ENCODE peak calls at places on chromosome 17, in six cellular contexts. One of them, this sample, is unnamed.

GRCh38 chr17:13323990-13324389 is 277.7 kb downstream of the HS3ST3A1 start:
- DNase-seq in NCI-H774: no peak
- DNase-seq in anterior cingulate cortex: no peak
- DNase-seq in GM03348: peak
- DNase-seq in RPMI7951: no peak
- DNase-seq in AG20443: no peak
- DNase-seq in this sample: no peak

GRCh38 chr17:13425390-13425789 is 176.3 kb downstream of the HS3ST3A1 start:
- DNase-seq in anterior cingulate cortex: no peak
- DNase-seq in GM03348: no peak
- DNase-seq in NCI-H774: no peak
- DNase-seq in AG20443: no peak
- DNase-seq in RPMI7951: no peak
- DNase-seq in this sample: no peak

GRCh38 chr17:1298616-1299015 is 19.2 kb downstream of the TRARG1 start:
- DNase-seq in NCI-H774: no peak
- DNase-seq in anterior cingulate cortex: no peak
- DNase-seq in AG20443: peak
- DNase-seq in GM03348: peak
- DNase-seq in RPMI7951: no peak
- DNase-seq in this sample: no peak

GRCh38 chr17:76707985-76708807 is 2.6 kb downstream of the MXRA7 start:
- DNase-seq in AG20443: no peak
- DNase-seq in NCI-H774: no peak
- DNase-seq in GM03348: no peak
- DNase-seq in anterior cingulate cortex: no peak
- DNase-seq in RPMI7951: no peak
- DNase-seq in this sample: peak

GRCh38 chr17:50042211-50042610 is 13.7 kb upstream of the ITGA3 start:
- DNase-seq in RPMI7951: no peak
- DNase-seq in anterior cingulate cortex: no peak
- DNase-seq in NCI-H774: no peak
- DNase-seq in AG20443: no peak
- DNase-seq in GM03348: no peak
- DNase-seq in this sample: no peak

GRCh38 chr17:15900871-15901270 is 44.1 kb upstream of the ADORA2B start:
- DNase-seq in NCI-H774: no peak
- DNase-seq in GM03348: no peak
- DNase-seq in RPMI7951: no peak
- DNase-seq in AG20443: no peak
- DNase-seq in anterior cingulate cortex: no peak
- DNase-seq in this sample: no peak

GRCh38 chr17:44097110-44097810 is 26.2 kb downstream of the HDAC5 start:
- DNase-seq in AG20443: peak
- DNase-seq in RPMI7951: peak
- DNase-seq in GM03348: peak
- DNase-seq in NCI-H774: no peak
- DNase-seq in anterior cingulate cortex: no peak
- DNase-seq in this sample: peak

GRCh38 chr17:74757931-74758845 is 9.8 kb downstream of the NHERF1 start:
- DNase-seq in GM03348: no peak
- DNase-seq in RPMI7951: no peak
- DNase-seq in AG20443: no peak
- DNase-seq in NCI-H774: no peak
- DNase-seq in anterior cingulate cortex: no peak
- DNase-seq in this sample: no peak

GRCh38 chr17:79831367-79832210 is 7.7 kb downstream of the CBX4 start:
- DNase-seq in GM03348: no peak
- DNase-seq in NCI-H774: no peak
- DNase-seq in AG20443: no peak
- DNase-seq in RPMI7951: peak
- DNase-seq in anterior cingulate cortex: peak
- DNase-seq in this sample: peak

GRCh38 chr17:9802294-9802693 is 10.9 kb upstream of the DHRS7C start:
- DNase-seq in anterior cingulate cortex: no peak
- DNase-seq in GM03348: peak
- DNase-seq in RPMI7951: peak
- DNase-seq in AG20443: peak
- DNase-seq in NCI-H774: no peak
- DNase-seq in this sample: no peak

GRCh38 chr17:45170976-45171337 is 9.3 kb downstream of the HEXIM2 start:
- DNase-seq in RPMI7951: peak
- DNase-seq in NCI-H774: no peak
- DNase-seq in AG20443: peak
- DNase-seq in GM03348: peak
- DNase-seq in anterior cingulate cortex: no peak
- DNase-seq in this sample: peak

GRCh38 chr17:62855136-62855535 is 47.0 kb upstream of the MARCHF10 start:
- DNase-seq in AG20443: no peak
- DNase-seq in anterior cingulate cortex: no peak
- DNase-seq in GM03348: no peak
- DNase-seq in NCI-H774: no peak
- DNase-seq in RPMI7951: no peak
- DNase-seq in this sample: no peak

GRCh38 chr17:46977348-46977747 is 1.7 kb downstream of the RPRML start:
- DNase-seq in RPMI7951: peak
- DNase-seq in AG20443: no peak
- DNase-seq in GM03348: no peak
- DNase-seq in NCI-H774: no peak
- DNase-seq in anterior cingulate cortex: no peak
- DNase-seq in this sample: no peak

GRCh38 chr17:78419970-78420820 is 41.7 kb downstream of the PGS1 start:
- DNase-seq in NCI-H774: no peak
- DNase-seq in GM03348: peak
- DNase-seq in anterior cingulate cortex: no peak
- DNase-seq in RPMI7951: no peak
- DNase-seq in AG20443: peak
- DNase-seq in this sample: peak

GRCh38 chr17:65064452-65065019 is 8.0 kb upstream of the GNA13 start:
- DNase-seq in GM03348: peak
- DNase-seq in AG20443: peak
- DNase-seq in NCI-H774: no peak
- DNase-seq in anterior cingulate cortex: no peak
- DNase-seq in RPMI7951: peak
- DNase-seq in this sample: peak

GRCh38 chr17:60161598-60162330 is 12.0 kb downstream of the CA4 start:
- DNase-seq in RPMI7951: no peak
- DNase-seq in AG20443: peak
- DNase-seq in GM03348: no peak
- DNase-seq in NCI-H774: no peak
- DNase-seq in anterior cingulate cortex: no peak
- DNase-seq in this sample: peak

GRCh38 chr17:17535957-17536356 is 39.8 kb upstream of the RASD1 start:
- DNase-seq in GM03348: peak
- DNase-seq in AG20443: peak
- DNase-seq in anterior cingulate cortex: no peak
- DNase-seq in RPMI7951: no peak
- DNase-seq in NCI-H774: no peak
- DNase-seq in this sample: peak

GRCh38 chr17:61255609-61256008 is 144.0 kb upstream of the TBX2 start:
- DNase-seq in RPMI7951: peak
- DNase-seq in AG20443: no peak
- DNase-seq in GM03348: no peak
- DNase-seq in anterior cingulate cortex: no peak
- DNase-seq in NCI-H774: no peak
- DNase-seq in this sample: no peak

GRCh38 chr17:70947215-70947614 is 777.9 kb downstream of the KCNJ2 start:
- DNase-seq in RPMI7951: no peak
- DNase-seq in GM03348: no peak
- DNase-seq in NCI-H774: no peak
- DNase-seq in AG20443: no peak
- DNase-seq in anterior cingulate cortex: no peak
- DNase-seq in this sample: no peak

GRCh38 chr17:50640701-50641338 is 6.1 kb downstream of the ABCC3 start:
- DNase-seq in NCI-H774: no peak
- DNase-seq in AG20443: no peak
- DNase-seq in GM03348: no peak
- DNase-seq in anterior cingulate cortex: no peak
- DNase-seq in RPMI7951: peak
- DNase-seq in this sample: no peak

GRCh38 chr17:57636985-57637667 is 108.0 kb downstream of the CCDC182 start:
- DNase-seq in NCI-H774: no peak
- DNase-seq in AG20443: no peak
- DNase-seq in GM03348: no peak
- DNase-seq in RPMI7951: no peak
- DNase-seq in anterior cingulate cortex: no peak
- DNase-seq in this sample: no peak

GRCh38 chr17:10621397-10621796 is 35.7 kb downstream of the MYH3 start:
- DNase-seq in RPMI7951: no peak
- DNase-seq in GM03348: no peak
- DNase-seq in anterior cingulate cortex: no peak
- DNase-seq in NCI-H774: no peak
- DNase-seq in AG20443: no peak
- DNase-seq in this sample: no peak

GRCh38 chr17:31700973-31701372 is 158.1 kb downstream of the COPRS start:
- DNase-seq in GM03348: no peak
- DNase-seq in RPMI7951: no peak
- DNase-seq in AG20443: no peak
- DNase-seq in anterior cingulate cortex: no peak
- DNase-seq in NCI-H774: no peak
- DNase-seq in this sample: no peak

GRCh38 chr17:19022128-19022527 is 17.6 kb upstream of the FAM83G start:
- DNase-seq in anterior cingulate cortex: no peak
- DNase-seq in NCI-H774: no peak
- DNase-seq in RPMI7951: no peak
- DNase-seq in AG20443: no peak
- DNase-seq in GM03348: no peak
- DNase-seq in this sample: no peak

GRCh38 chr17:73292031-73292531 is 19.7 kb downstream of the CDC42EP4 start:
- DNase-seq in GM03348: peak
- DNase-seq in RPMI7951: peak
- DNase-seq in AG20443: peak
- DNase-seq in NCI-H774: no peak
- DNase-seq in anterior cingulate cortex: no peak
- DNase-seq in this sample: peak

GRCh38 chr17:54919456-54919855 is 18.8 kb downstream of the TOM1L1 start:
- DNase-seq in NCI-H774: no peak
- DNase-seq in AG20443: no peak
- DNase-seq in GM03348: no peak
- DNase-seq in anterior cingulate cortex: no peak
- DNase-seq in RPMI7951: no peak
- DNase-seq in this sample: no peak

GRCh38 chr17:11309033-11309432 is 68.0 kb downstream of the SHISA6 start:
- DNase-seq in anterior cingulate cortex: no peak
- DNase-seq in RPMI7951: no peak
- DNase-seq in GM03348: no peak
- DNase-seq in NCI-H774: no peak
- DNase-seq in AG20443: no peak
- DNase-seq in this sample: no peak

GRCh38 chr17:8056232-8056975 is 17.5 kb downstream of the ALOX15B start:
- DNase-seq in AG20443: peak
- DNase-seq in anterior cingulate cortex: no peak
- DNase-seq in RPMI7951: peak
- DNase-seq in NCI-H774: peak
- DNase-seq in GM03348: peak
- DNase-seq in this sample: peak

GRCh38 chr17:45394913-45395568 is 37.6 kb downstream of the ARHGAP27 start:
- DNase-seq in anterior cingulate cortex: no peak
- DNase-seq in NCI-H774: peak
- DNase-seq in GM03348: peak
- DNase-seq in AG20443: peak
- DNase-seq in RPMI7951: peak
- DNase-seq in this sample: peak